ENCODE peak calls at places on chromosome 15, in seven cellular contexts. D is adrenal gland, B is aorta, J is cardiac muscle cell, W is neural progenitor cell, G is tibial nerve, Z is left lung. M is an unnamed sample.
A peak's percentile ranks its signal among the peaks of the same experiment; 100 is the strongest.

GRCh38 chr15:25250011-25250596 is 188.7 kb downstream of the UBE3A start:
- DNase-seq in D (no peak), Z (peak; percentile 22), W (no peak), B (no peak), G (no peak), J (no peak), M (peak; percentile 4)

GRCh38 chr15:45168751-45169551 is 18.8 kb downstream of the SHF start:
- DNase-seq in W (no peak), B (no peak), G (no peak), D (no peak), Z (no peak), J (no peak), M (no peak)

GRCh38 chr15:98896002-98896721 is 111.4 kb downstream of the PGPEP1L start:
- DNase-seq in G (no peak), B (no peak), W (no peak), Z (no peak), J (peak; percentile 71), D (no peak), M (no peak)

GRCh38 chr15:60299452-60300047 is 98.2 kb downstream of the ANXA2 start:
- DNase-seq in W (peak; percentile 33), G (no peak), Z (no peak), J (peak; percentile 34), B (no peak), D (no peak), M (peak; percentile 38)

GRCh38 chr15:100172356-100173024 is 169.3 kb downstream of the ADAMTS17 start:
- DNase-seq in G (no peak), W (no peak), D (no peak), B (no peak), Z (no peak), J (no peak), M (no peak)

GRCh38 chr15:80072285-80072684 is 12.8 kb downstream of the ZFAND6 start:
- DNase-seq in D (peak; percentile 27), J (peak; percentile 93), Z (no peak), G (no peak), W (peak; percentile 82), B (no peak), M (no peak)

GRCh38 chr15:75437721-75438120 is 13.8 kb downstream of the SIN3A start:
- DNase-seq in B (no peak), Z (no peak), J (no peak), W (no peak), G (no peak), D (no peak), M (no peak)

GRCh38 chr15:41842229-41842628 is 3.6 kb downstream of the PLA2G4B start:
- DNase-seq in J (no peak), G (no peak), D (no peak), W (no peak), Z (no peak), B (no peak), M (no peak)

GRCh38 chr15:56767315-56767714 is 34.0 kb upstream of the ZNF280D start:
- DNase-seq in J (peak; percentile 39), B (no peak), W (no peak), D (no peak), G (no peak), Z (no peak), M (no peak)

GRCh38 chr15:39747326-39747725 is 35.3 kb downstream of the FSIP1 start:
- DNase-seq in G (no peak), B (no peak), J (peak; percentile 64), D (no peak), Z (no peak), W (no peak), M (no peak)

GRCh38 chr15:39074341-39074740 is 506.5 kb upstream of the THBS1 start:
- DNase-seq in J (no peak), D (no peak), G (no peak), W (no peak), Z (no peak), B (no peak), M (no peak)

GRCh38 chr15:35293353-35294130 is 208.4 kb upstream of the NANOGP8 start:
- DNase-seq in G (no peak), B (no peak), J (peak; percentile 57), W (no peak), D (peak; percentile 51), Z (no peak), M (no peak)

GRCh38 chr15:99842071-99842470 is 108.8 kb upstream of the LYSMD4 start:
- DNase-seq in Z (no peak), J (no peak), D (no peak), B (no peak), G (no peak), W (no peak), M (no peak)

GRCh38 chr15:87597346-87598052 is 659.0 kb downstream of the NTRK3 start:
- DNase-seq in Z (no peak), B (no peak), W (no peak), J (peak; percentile 50), G (no peak), D (no peak), M (no peak)

GRCh38 chr15:45630958-45631691 is 3.7 kb upstream of the SQOR start:
- DNase-seq in B (no peak), Z (no peak), W (no peak), J (peak; percentile 80), D (peak; percentile 40), G (no peak), M (peak; percentile 48)

GRCh38 chr15:74482661-74483060 is 21.7 kb upstream of the UBL7 start:
- DNase-seq in W (no peak), G (no peak), J (no peak), Z (no peak), B (no peak), D (no peak), M (no peak)

GRCh38 chr15:38608682-38609081 is 44.1 kb upstream of the RASGRP1 start:
- DNase-seq in D (no peak), G (no peak), B (no peak), J (no peak), Z (no peak), W (no peak), M (no peak)

GRCh38 chr15:66955871-66956585 is 109.4 kb upstream of the SMAD3 start:
- DNase-seq in W (no peak), B (no peak), J (peak; percentile 17), Z (no peak), D (no peak), G (no peak), M (no peak)

GRCh38 chr15:31366169-31366734 is 39.6 kb downstream of the KLF13 start:
- DNase-seq in J (peak; percentile 54), B (no peak), G (peak; percentile 37), W (no peak), D (no peak), Z (no peak), M (peak; percentile 40)

GRCh38 chr15:31369716-31370115 is 43.1 kb downstream of the KLF13 start:
- DNase-seq in D (no peak), B (no peak), W (no peak), Z (no peak), G (no peak), J (no peak), M (no peak)

GRCh38 chr15:101521084-101521483 is 31.6 kb upstream of the PCSK6 start:
- DNase-seq in W (no peak), G (no peak), B (no peak), Z (no peak), J (no peak), D (no peak), M (no peak)

GRCh38 chr15:64845826-64846225 is 4.1 kb downstream of the PLEKHO2 start:
- DNase-seq in B (no peak), Z (no peak), G (no peak), D (no peak), W (no peak), J (no peak), M (no peak)
- H3K4me1 ChIP-seq in B (no peaks in the 10 kb centered on the region), Z (peaks cover 19% of the 10 kb centered on the region), G (no peaks in the 10 kb centered on the region), D (peaks cover 53% of the 10 kb centered on the region), W (peaks cover 31% of the 10 kb centered on the region), J (peaks cover 16% of the 10 kb centered on the region), M (peaks cover 8% of the 10 kb centered on the region)

GRCh38 chr15:92845109-92845508 is 55.0 kb upstream of the CHD2 start:
- DNase-seq in J (peak; percentile 84), Z (no peak), D (no peak), G (no peak), B (no peak), W (no peak), M (no peak)

GRCh38 chr15:92848464-92848851 is 51.7 kb upstream of the CHD2 start:
- DNase-seq in G (no peak), Z (no peak), B (no peak), J (no peak), W (no peak), D (no peak), M (no peak)

GRCh38 chr15:92846716-92847115 is 53.4 kb upstream of the CHD2 start:
- DNase-seq in B (no peak), Z (no peak), J (peak; percentile 21), G (no peak), W (no peak), D (no peak), M (no peak)

GRCh38 chr15:92847841-92848240 is 52.3 kb upstream of the CHD2 start:
- DNase-seq in J (peak; percentile 43), Z (no peak), G (no peak), W (no peak), D (no peak), B (no peak), M (no peak)

DNA sequence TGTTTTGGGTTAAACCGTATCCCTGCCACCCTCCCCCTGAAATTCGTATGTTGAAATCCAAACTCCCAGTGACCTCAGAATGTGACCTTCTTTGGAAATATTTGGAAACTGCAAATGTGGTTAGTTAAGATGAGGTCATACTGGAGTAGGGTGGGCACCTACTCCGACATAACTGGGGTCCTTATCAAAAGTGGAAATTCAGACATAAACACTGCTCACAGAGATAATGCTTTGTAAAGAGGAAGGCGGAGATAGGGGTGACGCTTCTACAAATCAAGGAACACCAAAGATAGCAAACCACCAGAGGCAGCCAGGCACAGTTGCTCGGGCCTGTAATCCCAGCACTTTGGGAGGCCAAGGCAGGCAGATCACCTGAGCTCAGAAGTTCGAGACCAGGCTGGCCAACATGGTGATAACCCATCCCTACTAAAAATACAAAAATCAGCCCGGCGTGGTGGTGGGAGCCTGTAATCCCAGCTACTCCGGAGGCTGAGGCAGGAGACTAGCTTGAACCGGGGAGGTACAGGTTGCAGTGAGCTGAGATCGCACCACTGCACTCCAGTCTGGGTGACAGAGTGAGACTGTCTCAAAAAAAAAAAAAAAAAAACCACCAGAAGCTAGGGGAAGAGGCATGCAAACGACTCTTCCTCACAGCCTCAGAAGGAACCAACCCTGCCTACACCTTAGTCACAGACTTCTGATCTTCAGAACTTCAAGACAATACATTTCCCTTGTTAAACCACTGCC is 51.1 kb upstream of the CHD2 start:
- DNase-seq in Z (no peak), G (no peak), D (no peak), J (peak; percentile 98), B (no peak), W (no peak), M (no peak)
- H3K4me1 ChIP-seq in Z (peaks cover 13% of the 10 kb centered on the region), G (no peaks in the 10 kb centered on the region), D (peaks cover 12% of the 10 kb centered on the region), J (no peaks in the 10 kb centered on the region), B (no peaks in the 10 kb centered on the region), W (peaks cover 27% of the 10 kb centered on the region), M (no peaks in the 10 kb centered on the region)

GRCh38 chr15:63233667-63234419 is 43.6 kb upstream of the APH1B start:
- DNase-seq in D (no peak), G (no peak), B (no peak), Z (no peak), W (no peak), J (peak; percentile 89), M (no peak)
- H3K4me1 ChIP-seq in D (peaks cover 71% of the 10 kb centered on the region), G (no peaks in the 10 kb centered on the region), B (peaks cover 2% of the 10 kb centered on the region), Z (peaks cover 43% of the 10 kb centered on the region), W (peaks cover 14% of the 10 kb centered on the region), J (peaks cover 6% of the 10 kb centered on the region), M (no peaks in the 10 kb centered on the region)

DNA sequence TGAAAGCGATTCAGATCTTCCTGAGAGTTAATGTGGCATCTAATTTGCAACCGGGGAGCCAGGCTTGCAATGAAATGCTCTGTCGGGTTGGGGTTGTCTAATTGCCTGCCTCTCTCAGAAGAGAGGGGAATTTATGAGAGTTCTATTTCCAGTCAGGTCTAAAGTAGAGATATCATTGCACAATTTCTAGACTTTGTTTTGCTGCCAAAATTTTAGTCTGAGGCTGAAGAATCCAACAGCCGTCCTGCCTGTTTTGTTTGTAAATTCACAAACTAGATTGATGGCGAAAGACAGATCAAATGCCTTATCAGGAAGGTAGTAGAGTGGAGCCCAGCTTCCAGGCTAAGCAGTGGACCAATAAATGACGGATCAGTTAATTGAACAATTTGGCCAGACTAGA is 630 bp downstream of the LIPC start:
- DNase-seq in D (peak; percentile 45), W (no peak), B (no peak), Z (no peak), J (peak; percentile 75), G (no peak), M (no peak)
- H3K4me1 ChIP-seq in D (peaks cover 14% of the 10 kb centered on the region), W (peaks cover 22% of the 10 kb centered on the region), B (no peaks in the 10 kb centered on the region), Z (no peaks in the 10 kb centered on the region), J (no peaks in the 10 kb centered on the region), G (no peaks in the 10 kb centered on the region), M (no peaks in the 10 kb centered on the region)

M was measured in uterus.